ENCODE peak calls at places on chromosome 3, in five cellular contexts. One of them, this sample, is unnamed.

GRCh38 chr3:48926425-48927392 is 8.1 kb downstream of the ARIH2 start:
- DNase-seq in choroid plexus epithelial cell: no peak
- DNase-seq in ovary: no peak
- DNase-seq in hippocampal formation: no peak
- DNase-seq in right lobe of liver: no peak
- DNase-seq in this sample: no peak

GRCh38 chr3:111252795-111253194 is 181.2 kb downstream of the NECTIN3 start:
- DNase-seq in hippocampal formation: peak; percentile 10
- DNase-seq in right lobe of liver: no peak
- DNase-seq in ovary: no peak
- DNase-seq in choroid plexus epithelial cell: peak; percentile 81
- DNase-seq in this sample: peak; percentile 5

GRCh38 chr3:161038725-161039124 is 66.4 kb downstream of the B3GALNT1 start:
- DNase-seq in choroid plexus epithelial cell: peak; percentile 31
- DNase-seq in right lobe of liver: no peak
- DNase-seq in hippocampal formation: no peak
- DNase-seq in ovary: no peak
- DNase-seq in this sample: no peak

GRCh38 chr3:173799073-173799830 is 401.7 kb downstream of the NLGN1 start:
- DNase-seq in ovary: no peak
- DNase-seq in right lobe of liver: no peak
- DNase-seq in hippocampal formation: no peak
- DNase-seq in choroid plexus epithelial cell: no peak
- DNase-seq in this sample: no peak

GRCh38 chr3:148950806-148951205 is 40.5 kb upstream of the GYG1 start:
- DNase-seq in choroid plexus epithelial cell: peak; percentile 46
- DNase-seq in right lobe of liver: no peak
- DNase-seq in hippocampal formation: no peak
- DNase-seq in ovary: no peak
- DNase-seq in this sample: no peak

GRCh38 chr3:138195491-138195890 is 8.4 kb downstream of the ARMC8 start:
- DNase-seq in hippocampal formation: no peak
- DNase-seq in ovary: no peak
- DNase-seq in right lobe of liver: no peak
- DNase-seq in choroid plexus epithelial cell: no peak
- DNase-seq in this sample: no peak

GRCh38 chr3:151609491-151609890 is 124.2 kb upstream of the AADACL2 start:
- DNase-seq in hippocampal formation: no peak
- DNase-seq in ovary: no peak
- DNase-seq in choroid plexus epithelial cell: no peak
- DNase-seq in right lobe of liver: no peak
- DNase-seq in this sample: no peak

GRCh38 chr3:114308830-114309229 is 15.0 kb downstream of the TIGIT start:
- DNase-seq in hippocampal formation: no peak
- DNase-seq in ovary: no peak
- DNase-seq in right lobe of liver: no peak
- DNase-seq in choroid plexus epithelial cell: no peak
- DNase-seq in this sample: no peak

GRCh38 chr3:141410861-141411771 is 42.8 kb downstream of the ZBTB38 start:
- DNase-seq in choroid plexus epithelial cell: peak; percentile 73
- DNase-seq in right lobe of liver: no peak
- DNase-seq in ovary: no peak
- DNase-seq in hippocampal formation: peak; percentile 21
- DNase-seq in this sample: no peak

GRCh38 chr3:27714101-27714526 is 8.0 kb downstream of the EOMES start:
- DNase-seq in ovary: no peak
- DNase-seq in choroid plexus epithelial cell: no peak
- DNase-seq in right lobe of liver: no peak
- DNase-seq in hippocampal formation: no peak
- DNase-seq in this sample: no peak

GRCh38 chr3:37086918-37087317 is 87.5 kb downstream of the LRRFIP2 start:
- DNase-seq in choroid plexus epithelial cell: no peak
- DNase-seq in hippocampal formation: no peak
- DNase-seq in ovary: no peak
- DNase-seq in right lobe of liver: no peak
- DNase-seq in this sample: no peak

GRCh38 chr3:101281616-101282015 is 38.8 kb downstream of the IMPG2 start:
- DNase-seq in right lobe of liver: no peak
- DNase-seq in choroid plexus epithelial cell: no peak
- DNase-seq in hippocampal formation: no peak
- DNase-seq in ovary: no peak
- DNase-seq in this sample: no peak

GRCh38 chr3:164732166-164732565 is 346.1 kb downstream of the SI start:
- DNase-seq in ovary: no peak
- DNase-seq in hippocampal formation: no peak
- DNase-seq in right lobe of liver: no peak
- DNase-seq in choroid plexus epithelial cell: no peak
- DNase-seq in this sample: no peak

GRCh38 chr3:81723732-81724313 is 37.6 kb downstream of the GBE1 start:
- DNase-seq in right lobe of liver: no peak
- DNase-seq in ovary: no peak
- DNase-seq in choroid plexus epithelial cell: peak; percentile 79
- DNase-seq in hippocampal formation: no peak
- DNase-seq in this sample: peak; percentile 5

GRCh38 chr3:64188810-64189560 is 36.3 kb downstream of the PRICKLE2 start:
- DNase-seq in ovary: peak; percentile 35
- DNase-seq in choroid plexus epithelial cell: peak; percentile 80
- DNase-seq in hippocampal formation: no peak
- DNase-seq in right lobe of liver: no peak
- DNase-seq in this sample: peak; percentile 78

GRCh38 chr3:187913617-187914033 is 168.4 kb upstream of the BCL6 start:
- DNase-seq in hippocampal formation: no peak
- DNase-seq in ovary: no peak
- DNase-seq in choroid plexus epithelial cell: peak; percentile 77
- DNase-seq in right lobe of liver: no peak
- DNase-seq in this sample: peak; percentile 45

GRCh38 chr3:197224034-197224444 is 74.4 kb downstream of the DLG1 start:
- DNase-seq in ovary: no peak
- DNase-seq in right lobe of liver: no peak
- DNase-seq in hippocampal formation: no peak
- DNase-seq in choroid plexus epithelial cell: peak; percentile 76
- DNase-seq in this sample: peak; percentile 49

GRCh38 chr3:107407355-107407754 is 30.1 kb downstream of the CCDC54 start:
- DNase-seq in ovary: no peak
- DNase-seq in choroid plexus epithelial cell: no peak
- DNase-seq in right lobe of liver: no peak
- DNase-seq in hippocampal formation: no peak
- DNase-seq in this sample: no peak

This sample was measured in RWPE1.